ENCODE peak calls at places on chromosomes 2 and 18, in five cellular contexts. N is AG04450; O is activated T-helper 1 cell treated with anti-CD3 and anti-CD28 coated beads, Interleukin-12 subunit alpha, Interleukin-12 subunit beta, Interleukin-2, Interleukin-4 antibody, amounts not matched to agents 30 ng/mL and 10 ng/mL and 1 ng/mL, durations not matched to agents 14 hours and 24 hours and 36 hours; H is EL; I is effector CD4-positive, alpha-beta T cell. A is an unnamed sample.

GRCh38 chr2:64860321-64860751 is 128.9 kb upstream of the SLC1A4 start:
- DNase-seq in O (no peak), N (no peak), I (no peak), H (no peak), A (no peak)

GRCh38 chr2:120881981-120882788 is 146.5 kb downstream of the GLI2 start:
- DNase-seq in I (no peak), N (no peak), H (no peak), O (no peak), A (no peak)

GRCh38 chr2:8676915-8677645 is 4.8 kb upstream of the ID2 start:
- DNase-seq in H (peak), I (no peak), N (no peak), O (no peak), A (no peak)

GRCh38 chr2:228866044-228866443 is 405.0 kb downstream of the PID1 start:
- DNase-seq in H (no peak), O (no peak), N (no peak), I (no peak), A (no peak)

GRCh38 chr2:127359520-127359919 is 28.3 kb downstream of the MAP3K2 start:
- DNase-seq in O (no peak), N (no peak), I (no peak), H (no peak), A (no peak)

GRCh38 chr2:109322111-109322510 is 193.1 kb downstream of the SH3RF3 start:
- DNase-seq in N (peak), O (no peak), I (no peak), H (peak), A (peak)

GRCh38 chr2:3102081-3102914 is 275.3 kb downstream of the EIPR1 start:
- DNase-seq in I (no peak), O (no peak), H (no peak), N (no peak), A (no peak)

GRCh38 chr2:151422917-151423439 is 13.3 kb downstream of the RIF1 start:
- DNase-seq in H (no peak), I (no peak), O (no peak), N (no peak), A (no peak)

GRCh38 chr2:56376699-56377665 is 193.2 kb downstream of the CCDC85A start:
- DNase-seq in O (no peak), I (no peak), H (peak), N (no peak), A (peak)

GRCh38 chr2:10873790-10874437 is 37.8 kb upstream of the KCNF1 start:
- DNase-seq in I (no peak), H (peak), O (no peak), N (no peak), A (no peak)

GRCh38 chr2:225584821-225585220 is 185.3 kb downstream of the NYAP2 start:
- DNase-seq in H (no peak), I (no peak), O (no peak), N (no peak), A (no peak)

GRCh38 chr2:20170646-20171250 is 54.2 kb downstream of the SDC1 start:
- DNase-seq in O (no peak), I (no peak), N (no peak), H (no peak), A (no peak)

GRCh38 chr2:10002681-10003080 is 40.7 kb upstream of the KLF11 start:
- DNase-seq in N (no peak), H (no peak), I (no peak), O (no peak), A (no peak)

GRCh38 chr2:71226391-71226964 is 425 bp downstream of the PAIP2B start:
- DNase-seq in H (peak), O (peak), N (no peak), I (peak), A (no peak)

GRCh38 chr2:147646999-147647588 is 197.7 kb upstream of the ACVR2A start:
- DNase-seq in H (no peak), N (no peak), I (no peak), O (no peak), A (no peak)

GRCh38 chr2:152385718-152386117 is 50.7 kb downstream of the FMNL2 start:
- DNase-seq in I (no peak), N (no peak), H (no peak), O (no peak), A (no peak)

GRCh38 chr2:39228413-39229209 is 15.2 kb downstream of the CDKL4 start:
- DNase-seq in N (no peak), H (no peak), O (no peak), I (no peak), A (no peak)

GRCh38 chr18:58541137-58541788 is 87.6 kb downstream of the ALPK2 start:
- DNase-seq in O (no peak), H (peak), N (no peak), I (no peak), A (no peak)

GRCh38 chr2:207133862-207134519 is 31.8 kb downstream of the KLF7 start:
- DNase-seq in H (peak), N (peak), O (no peak), I (no peak), A (peak)

GRCh38 chr2:151198646-151199045 is 63.0 kb downstream of the RBM43 start:
- DNase-seq in O (no peak), N (no peak), I (no peak), H (peak), A (no peak)

GRCh38 chr2:217662984-217663602 is 339.7 kb downstream of the TNS1 start:
- DNase-seq in I (no peak), N (no peak), H (peak), O (no peak), A (no peak)

GRCh38 chr2:109151519-109151918 is 22.5 kb downstream of the SH3RF3 start:
- DNase-seq in H (no peak), I (no peak), O (no peak), N (no peak), A (no peak)

GRCh38 chr2:174717273-174717672 is 47.0 kb downstream of the CHRNA1 start:
- DNase-seq in I (no peak), H (peak), O (peak), N (no peak), A (peak)

GRCh38 chr2:42516418-42516817 is 22.6 kb upstream of the KCNG3 start:
- DNase-seq in O (no peak), H (no peak), I (no peak), N (no peak), A (no peak)

GRCh38 chr2:240921319-240922233 is 15.4 kb downstream of the CROCC2 start:
- DNase-seq in H (peak), O (no peak), N (peak), I (peak), A (peak)

GRCh38 chr2:46700435-46700834 is 215.2 kb downstream of the MCFD2 start:
- DNase-seq in N (no peak), H (no peak), I (no peak), O (no peak), A (no peak)

GRCh38 chr2:235729182-235729929 is 235.5 kb downstream of the AGAP1 start:
- DNase-seq in I (no peak), O (no peak), H (no peak), N (no peak), A (no peak)

GRCh38 chr18:79872423-79872822 is 74.7 kb downstream of the KCNG2 start:
- DNase-seq in I (no peak), N (no peak), H (no peak), O (no peak), A (no peak)

GRCh38 chr2:228917195-228917594 is 353.9 kb downstream of the PID1 start:
- DNase-seq in N (no peak), I (no peak), O (no peak), H (peak), A (peak)

GRCh38 chr18:57743008-57743407 is 60.1 kb downstream of the ATP8B1 start:
- DNase-seq in H (peak), O (no peak), N (peak), I (no peak), A (peak)

GRCh38 chr2:43230981-43231827 is 4.8 kb upstream of the ZFP36L2 start:
- DNase-seq in H (no peak), I (no peak), O (no peak), N (no peak), A (no peak)

GRCh38 chr18:78751664-78752063 is 228.0 kb upstream of the SALL3 start:
- DNase-seq in H (no peak), N (no peak), I (no peak), O (no peak), A (no peak)

GRCh38 chr2:73503992-73504570 is 118.4 kb downstream of the ALMS1 start:
- DNase-seq in O (no peak), H (no peak), N (no peak), I (no peak), A (no peak)

GRCh38 chr2:40177366-40177765 is 274.5 kb downstream of the SLC8A1 start:
- DNase-seq in O (no peak), N (no peak), I (no peak), H (no peak), A (no peak)

GRCh38 chr2:119202610-119203351 is 20.9 kb upstream of the STEAP3 start:
- DNase-seq in H (no peak), I (no peak), O (no peak), N (no peak), A (no peak)

GRCh38 chr18:11366410-11366809 is 217.0 kb upstream of the PIEZO2 start:
- DNase-seq in N (no peak), I (no peak), O (no peak), H (peak), A (peak)

GRCh38 chr2:34365937-34366336 is 766.8 kb upstream of the FAM98A start:
- DNase-seq in O (no peak), H (no peak), I (no peak), N (no peak), A (peak)

A was measured in astrocyte of the spinal cord.